ENCODE peak calls at places on chromosomes 1 and 21, in eight cellular contexts. A, U, D, T, R, Z, W and M are unnamed samples.

GRCh38 chr1:84732520-84732919 is 42.3 kb upstream of the SSX2IP start:
- DNase-seq in Z (no peak), T (no peak), A (no peak), D (no peak), U (no peak), R (no peak), W (no peak), M (no peak)

GRCh38 chr1:147504801-147505303 is 36.4 kb upstream of the BCL9 start:
- DNase-seq in W (no peak), Z (peak), U (peak), D (no peak), A (no peak), T (no peak), R (peak), M (no peak)

GRCh38 chr1:107323765-107324164 is 182.9 kb downstream of the NTNG1 start:
- DNase-seq in D (no peak), Z (no peak), U (no peak), T (no peak), W (no peak), A (no peak), R (no peak), M (no peak)

GRCh38 chr1:173202430-173203145 is 4.5 kb downstream of the TNFSF4 start:
- DNase-seq in W (no peak), T (peak), R (peak), D (no peak), U (peak), Z (no peak), A (no peak), M (peak)

GRCh38 chr1:234069760-234070159 is 165.3 kb downstream of the SLC35F3 start:
- DNase-seq in W (no peak), Z (no peak), U (no peak), R (no peak), D (no peak), A (no peak), T (no peak), M (no peak)

GRCh38 chr1:87904668-87905067 is 576.0 kb downstream of the LMO4 start:
- DNase-seq in Z (no peak), U (no peak), W (no peak), T (no peak), D (no peak), R (no peak), A (no peak), M (no peak)

GRCh38 chr21:33036430-33037162 is 10.9 kb downstream of the OLIG2 start:
- DNase-seq in Z (no peak), A (no peak), W (peak), U (peak), T (no peak), R (no peak), D (no peak), M (no peak)

GRCh38 chr1:59116920-59117542 is 179.9 kb upstream of the FGGY start:
- DNase-seq in A (no peak), Z (no peak), U (peak), W (no peak), D (no peak), T (no peak), R (peak), M (no peak)

GRCh38 chr1:80217377-80217986 is 1211.0 kb upstream of the ADGRL4 start:
- DNase-seq in D (no peak), U (peak), A (no peak), W (no peak), T (peak), R (peak), Z (no peak), M (no peak)

GRCh38 chr1:195197116-195197515 is 1411.1 kb downstream of the KCNT2 start:
- DNase-seq in Z (no peak), A (no peak), W (no peak), T (no peak), U (no peak), D (no peak), R (no peak), M (no peak)

GRCh38 chr1:48917901-48918603 is 141.4 kb upstream of the BEND5 start:
- DNase-seq in W (peak), A (no peak), U (no peak), T (no peak), Z (no peak), R (no peak), D (no peak), M (no peak)

GRCh38 chr1:201649776-201650607 is 111.1 kb downstream of the NAV1 start:
- DNase-seq in D (no peak), R (peak), T (no peak), W (peak), A (no peak), Z (peak), U (peak), M (no peak)

GRCh38 chr1:239785576-239785975 is 306.1 kb upstream of the FMN2 start:
- DNase-seq in U (no peak), R (no peak), D (no peak), Z (no peak), W (no peak), A (no peak), T (no peak), M (no peak)

GRCh38 chr1:47222476-47222875 is 9.5 kb downstream of the TAL1 start:
- DNase-seq in Z (no peak), U (no peak), A (no peak), D (no peak), W (no peak), R (no peak), T (no peak), M (no peak)

GRCh38 chr1:230641900-230642262 is 400 bp upstream of the COG2 start:
- DNase-seq in T (no peak), U (no peak), Z (no peak), D (no peak), W (no peak), R (no peak), A (no peak), M (no peak)

GRCh38 chr1:147287133-147287865 is 44.8 kb downstream of the CHD1L start:
- DNase-seq in D (no peak), A (no peak), T (no peak), R (no peak), W (no peak), U (peak), Z (no peak), M (no peak)

GRCh38 chr21:35677298-35677841 is 383.0 kb downstream of the SETD4 start:
- DNase-seq in T (no peak), W (no peak), R (no peak), Z (no peak), A (no peak), U (no peak), D (no peak), M (no peak)

GRCh38 chr21:36150192-36150711 is 6.4 kb upstream of the DOP1B start:
- DNase-seq in T (no peak), Z (peak), R (peak), A (no peak), W (peak), D (no peak), U (peak), M (no peak)

GRCh38 chr1:87449348-87449963 is 120.8 kb downstream of the LMO4 start:
- DNase-seq in Z (peak), W (no peak), A (peak), R (no peak), D (no peak), U (peak), T (no peak), M (no peak)

GRCh38 chr1:50348449-50349241 is 74.6 kb downstream of the DMRTA2 start:
- DNase-seq in D (peak), R (peak), A (peak), Z (peak), T (peak), W (no peak), U (peak), M (peak)

GRCh38 chr1:228093050-228093906 is 9.8 kb downstream of the C1orf35 start:
- DNase-seq in W (no peak), U (no peak), Z (no peak), D (no peak), T (no peak), A (no peak), R (no peak), M (no peak)

GRCh38 chr1:218573871-218574270 is 228.7 kb downstream of the TGFB2 start:
- DNase-seq in W (no peak), T (no peak), D (no peak), A (no peak), R (no peak), Z (no peak), U (no peak), M (no peak)

GRCh38 chr1:25797939-25798338 is 2.1 kb upstream of the SELENON start:
- DNase-seq in R (no peak), W (no peak), T (no peak), D (no peak), Z (peak), A (no peak), U (peak), M (no peak)

GRCh38 chr1:230186874-230187273 is 119.8 kb downstream of the GALNT2 start:
- DNase-seq in U (no peak), W (no peak), D (no peak), R (no peak), T (no peak), A (peak), Z (no peak), M (no peak)

GRCh38 chr1:18058522-18058921 is 49.1 kb upstream of the IGSF21 start:
- DNase-seq in R (no peak), A (no peak), W (no peak), U (no peak), T (no peak), Z (no peak), D (no peak), M (no peak)

GRCh38 chr1:29959356-29959755 is 723.0 kb downstream of the PTPRU start:
- DNase-seq in W (no peak), R (no peak), Z (no peak), U (no peak), A (no peak), D (no peak), T (no peak), M (no peak)

GRCh38 chr1:240285541-240285940 is 193.9 kb downstream of the FMN2 start:
- DNase-seq in W (no peak), U (peak), T (no peak), Z (no peak), D (no peak), R (peak), A (no peak), M (peak)

GRCh38 chr1:40384413-40384762 is 10.9 kb downstream of the SMAP2 start:
- DNase-seq in U (no peak), D (no peak), A (no peak), R (no peak), T (no peak), Z (no peak), W (no peak), M (no peak)

GRCh38 chr1:40386796-40387195 is 13.3 kb downstream of the SMAP2 start:
- DNase-seq in W (no peak), R (no peak), A (no peak), D (no peak), U (no peak), Z (no peak), T (no peak), M (no peak)

GRCh38 chr1:40385437-40386310 is 12.1 kb downstream of the SMAP2 start:
- DNase-seq in U (peak), R (no peak), D (peak), A (peak), W (no peak), T (no peak), Z (no peak), M (no peak)

GRCh38 chr1:40384887-40385286 is 11.4 kb downstream of the SMAP2 start:
- DNase-seq in U (no peak), A (no peak), T (no peak), Z (no peak), W (no peak), D (no peak), R (no peak), M (no peak)

GRCh38 chr1:40386311-40386778 is 12.8 kb downstream of the SMAP2 start:
- DNase-seq in R (no peak), W (no peak), U (no peak), Z (no peak), A (no peak), D (no peak), T (no peak), M (no peak)
- H3K4me3 ChIP-seq in R (no peak), W (peak), U (no peak), Z (peak), A (peak), D (peak), T (no peak), M (no peak)

DNA sequence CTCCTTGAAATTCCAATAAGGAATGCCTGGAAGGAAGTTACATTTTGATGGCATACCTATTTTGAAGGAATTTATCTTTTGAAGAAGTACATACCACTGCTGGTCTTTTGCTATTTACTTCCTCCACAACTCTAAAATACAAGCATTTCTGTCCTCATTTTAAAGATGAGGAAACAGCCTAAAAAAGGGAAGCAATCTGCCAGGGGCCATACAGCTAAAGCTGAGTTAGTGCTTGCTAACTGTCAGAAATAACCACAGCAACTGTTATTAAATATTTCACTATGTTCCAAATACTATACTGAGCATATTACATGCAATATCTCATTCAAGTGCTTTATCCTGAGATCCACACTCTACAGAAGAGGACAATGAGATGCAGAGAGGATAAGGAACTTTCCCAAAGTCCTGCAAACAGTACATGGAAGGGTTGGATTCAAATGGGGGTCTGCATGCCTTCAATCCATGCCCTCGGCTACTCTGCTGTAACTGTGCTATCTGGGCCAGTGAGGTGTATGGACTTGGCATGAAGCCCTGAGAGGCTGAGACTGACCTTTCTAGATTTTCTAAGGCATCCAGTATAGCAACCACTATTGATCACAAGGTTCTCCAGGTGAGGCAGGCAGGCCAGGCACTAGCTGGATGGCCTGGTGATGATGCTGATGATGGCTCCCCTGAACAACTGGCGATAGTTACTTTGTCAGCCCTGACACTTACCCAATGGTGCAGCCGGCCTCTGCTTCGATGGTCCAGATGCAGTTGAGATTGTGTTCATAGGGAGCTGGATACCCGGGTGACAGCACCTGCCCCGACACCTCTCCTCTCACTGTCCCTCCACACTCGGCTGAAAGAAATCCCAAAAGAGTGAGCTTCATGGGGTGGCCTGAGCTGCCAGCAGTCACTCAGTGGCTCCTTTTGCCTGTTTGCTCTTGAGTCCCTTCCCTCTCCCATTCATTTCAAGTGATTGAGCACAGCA is 171.4 kb upstream of the HMGB4 start:
- DNase-seq in U (no peak), W (no peak), Z (no peak), R (no peak), T (no peak), A (no peak), D (no peak), M (no peak)
- H3K4me3 ChIP-seq in U (no peak), W (no peak), Z (no peak), R (no peak), T (no peak), A (no peak), D (no peak), M (no peak)

GRCh38 chr1:24085546-24085945 is 26.4 kb downstream of the MYOM3 start:
- DNase-seq in U (no peak), D (no peak), A (no peak), Z (no peak), R (peak), T (peak), W (no peak), M (no peak)

GRCh38 chr1:24085007-24085406 is 26.9 kb downstream of the MYOM3 start:
- DNase-seq in W (no peak), T (no peak), D (no peak), U (no peak), A (no peak), R (no peak), Z (no peak), M (no peak)

GRCh38 chr1:24089027-24089742 is 22.8 kb downstream of the MYOM3 start:
- DNase-seq in W (peak), R (no peak), U (no peak), D (no peak), A (no peak), T (no peak), Z (no peak), M (no peak)

GRCh38 chr1:24084050-24084449 is 27.9 kb downstream of the MYOM3 start:
- DNase-seq in T (no peak), R (no peak), A (no peak), D (no peak), Z (no peak), U (peak), W (peak), M (no peak)

GRCh38 chr1:24086466-24086865 is 25.5 kb downstream of the MYOM3 start:
- DNase-seq in W (peak), T (no peak), A (no peak), D (no peak), Z (no peak), U (no peak), R (no peak), M (no peak)
- H3K4me3 ChIP-seq in W (no peak), T (no peak), A (no peak), D (no peak), Z (no peak), U (no peak), R (no peak), M (no peak)

GRCh38 chr1:1325288-1326074 is 879 bp downstream of the CPTP start:
- DNase-seq in T (no peak), U (no peak), W (no peak), Z (peak), D (no peak), R (no peak), A (peak), M (no peak)

GRCh38 chr1:1322418-1322817 is 2.0 kb downstream of the INTS11 start:
- DNase-seq in W (no peak), R (no peak), U (no peak), A (no peak), D (no peak), T (no peak), Z (no peak), M (no peak)

GRCh38 chr1:1324524-1325287 is at the start of the genes CPTP and INTS11:
- DNase-seq in D (peak), Z (peak), A (peak), U (peak), R (peak), W (peak), T (peak), M (no peak)

GRCh38 chr1:1322952-1323351 is 1.5 kb downstream of the INTS11 start:
- DNase-seq in W (no peak), D (no peak), T (no peak), Z (no peak), A (no peak), U (no peak), R (no peak), M (no peak)

GRCh38 chr1:1324084-1324523 is 356 bp downstream of the INTS11 start:
- DNase-seq in Z (no peak), T (no peak), W (no peak), A (no peak), R (no peak), U (no peak), D (no peak), M (no peak)
- H3K4me3 ChIP-seq in Z (peak), T (peak), W (peak), A (peak), R (peak), U (peak), D (peak), M (peak)

GRCh38 chr1:63887809-63888208 is 114.0 kb downstream of the ROR1 start:
- DNase-seq in R (no peak), U (no peak), Z (no peak), A (no peak), W (no peak), D (no peak), T (no peak), M (no peak)
- H3K4me3 ChIP-seq in R (no peak), U (no peak), Z (no peak), A (no peak), W (no peak), D (no peak), T (no peak), M (no peak)

GRCh38 chr1:149934326-149934725 is 2.4 kb downstream of the MTMR11 start:
- DNase-seq in D (no peak), U (no peak), R (no peak), W (no peak), A (no peak), T (no peak), Z (no peak), M (no peak)
- H3K4me3 ChIP-seq in D (no peak), U (no peak), R (no peak), W (no peak), A (no peak), T (no peak), Z (no peak), M (no peak)

GRCh38 chr21:16310191-16310590 is 580.4 kb downstream of the USP25 start:
- DNase-seq in W (no peak), T (no peak), D (no peak), Z (no peak), U (no peak), A (no peak), R (no peak), M (no peak)

GRCh38 chr21:16308269-16308668 is 578.5 kb downstream of the USP25 start:
- DNase-seq in U (peak), Z (no peak), R (peak), T (no peak), A (no peak), W (no peak), D (no peak), M (no peak)

GRCh38 chr21:16305686-16306085 is 575.9 kb downstream of the USP25 start:
- DNase-seq in A (no peak), U (peak), R (no peak), D (no peak), W (no peak), T (no peak), Z (no peak), M (no peak)

GRCh38 chr21:16307256-16307655 is 577.5 kb downstream of the USP25 start:
- DNase-seq in Z (no peak), T (no peak), R (no peak), A (no peak), D (no peak), U (no peak), W (no peak), M (no peak)

DNA sequence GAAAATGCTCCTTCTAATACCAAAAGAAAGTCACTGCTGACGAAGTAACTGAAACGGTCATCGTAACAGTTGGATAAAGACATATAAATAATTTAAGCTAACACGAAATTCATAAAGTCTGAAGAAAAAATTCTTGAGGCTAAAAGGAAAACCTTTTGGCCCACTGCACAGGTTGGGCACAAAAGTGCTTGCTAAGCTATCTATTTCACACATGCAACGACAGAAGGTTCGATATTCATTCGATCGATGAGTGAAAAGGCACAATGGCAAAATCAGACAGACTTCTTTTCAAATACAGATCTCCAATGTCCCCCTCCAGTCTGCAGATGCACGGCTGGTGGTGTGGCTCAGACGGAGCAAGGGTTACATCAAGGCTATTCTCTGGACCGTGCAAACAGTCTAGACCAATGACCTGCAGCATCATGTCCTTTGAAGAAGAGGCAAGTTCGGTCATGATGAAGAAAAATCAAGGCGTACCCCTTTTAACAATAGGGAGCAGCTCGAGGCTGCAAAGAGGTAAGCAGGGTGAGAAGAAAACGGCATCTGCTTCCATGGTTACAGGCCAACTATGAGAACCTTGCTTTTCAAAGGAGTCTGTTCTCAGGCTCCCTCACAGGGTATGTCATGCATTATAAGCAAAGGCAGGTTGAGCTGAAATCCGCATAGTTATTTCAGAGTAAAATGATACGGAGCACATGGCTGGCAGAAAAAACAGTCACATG is 579.6 kb downstream of the USP25 start:
- DNase-seq in D (no peak), U (no peak), T (no peak), Z (no peak), W (no peak), A (no peak), R (no peak), M (no peak)
- H3K4me3 ChIP-seq in D (no peak), U (no peak), T (no peak), Z (no peak), W (no peak), A (no peak), R (no peak), M (no peak)